ENCODE peak calls at places on chromosomes 4 and X, in seven cellular contexts. O, E, S, B, Y, I and V are unnamed samples.

GRCh38 chr4:88446124-88446523 is 10.8 kb upstream of the HERC5 start:
- DNase-seq in O (no peak), E (no peak), S (no peak), B (no peak), Y (no peak), I (no peak), V (no peak)

GRCh38 chr4:4783847-4784246 is 75.6 kb upstream of the MSX1 start:
- DNase-seq in O (no peak), E (no peak), S (no peak), B (no peak), Y (no peak), I (no peak), V (no peak)

GRCh38 chr4:139403457-139403856 is 50.5 kb upstream of the RAB33B start:
- DNase-seq in O (no peak), E (no peak), S (no peak), B (no peak), Y (no peak), I (no peak), V (peak)

GRCh38 chr4:185903205-185903604 is 91.2 kb upstream of the SORBS2 start:
- DNase-seq in O (no peak), E (no peak), S (no peak), B (no peak), Y (no peak), I (no peak), V (no peak)

GRCh38 chr4:9979101-9979815 is 42.0 kb downstream of the SLC2A9 start:
- DNase-seq in O (peak), E (peak), S (no peak), B (no peak), Y (no peak), I (no peak), V (no peak)

GRCh38 chrX:129781134-129782014 is 1.6 kb downstream of the SASH3 start:
- DNase-seq in O (no peak), E (no peak), S (no peak), B (no peak), Y (peak), I (no peak), V (no peak)

GRCh38 chr4:109118635-109119034 is 183.8 kb downstream of the COL25A1 start:
- DNase-seq in O (no peak), E (no peak), S (no peak), B (no peak), Y (no peak), I (no peak), V (no peak)

GRCh38 chrX:153459976-153460375 is 10.4 kb downstream of the HAUS7 start:
- DNase-seq in O (no peak), E (no peak), S (peak), B (no peak), Y (no peak), I (no peak), V (no peak)

GRCh38 chr4:128660361-128660964 is 149.0 kb upstream of the JADE1 start:
- DNase-seq in O (no peak), E (no peak), S (no peak), B (no peak), Y (no peak), I (no peak), V (no peak)

GRCh38 chrX:155611302-155611701 is 1.4 kb downstream of the TMLHE start:
- DNase-seq in O (no peak), E (no peak), S (no peak), B (no peak), Y (no peak), I (no peak), V (no peak)

GRCh38 chrX:134930501-134930900 is 60.3 kb upstream of the SMIM10 start:
- DNase-seq in O (no peak), E (no peak), S (no peak), B (no peak), Y (no peak), I (no peak), V (no peak)

GRCh38 chr4:164012396-164013027 is 518.0 kb downstream of the TMA16 start:
- DNase-seq in O (peak), E (peak), S (peak), B (peak), Y (no peak), I (no peak), V (peak)

GRCh38 chr4:118729287-118730286 is 44.4 kb downstream of the METTL14 start:
- DNase-seq in O (no peak), E (no peak), S (peak), B (no peak), Y (no peak), I (no peak), V (no peak)

GRCh38 chrX:123648028-123648810 is 84.6 kb downstream of the THOC2 start:
- DNase-seq in O (no peak), E (peak), S (peak), B (no peak), Y (no peak), I (no peak), V (no peak)

DNA sequence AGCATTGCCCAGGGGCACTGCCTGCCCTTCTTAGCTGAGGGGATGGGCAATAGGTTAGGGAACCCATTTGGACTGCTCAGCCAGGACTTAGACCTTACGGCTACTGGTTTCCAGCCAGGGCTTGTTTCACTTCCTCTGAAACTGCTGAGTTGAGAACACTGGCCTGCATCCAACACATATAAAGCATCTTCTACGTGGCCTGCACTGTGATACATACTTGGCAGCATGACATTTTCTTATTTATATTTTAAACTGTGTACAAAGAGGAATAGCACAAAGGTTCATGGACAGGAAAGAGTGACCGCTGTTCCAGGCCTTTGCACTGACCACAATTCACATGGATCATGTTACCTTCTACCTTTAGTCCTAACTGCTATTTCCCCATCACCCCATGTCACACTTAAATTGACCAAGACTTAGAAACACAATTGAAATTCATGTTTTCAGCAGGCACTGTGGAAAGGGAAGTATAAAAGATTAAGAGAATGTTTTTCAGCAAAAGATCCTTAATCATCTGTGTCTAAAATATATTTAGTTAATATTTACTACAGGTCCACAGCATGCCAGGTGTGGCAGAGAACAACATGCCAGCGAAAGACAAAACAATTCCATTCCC is 43.7 kb downstream of the NLGN4X start:
- DNase-seq in O (no peak), E (no peak), S (no peak), B (no peak), Y (no peak), I (no peak), V (no peak)
- TF ChIP-seq JUND in O (no peak), E (no peak), S (no peak), B (no peak), Y (no peak), I (no peak), V (no peak)

GRCh38 chrX:110944793-110945466 is 149.3 kb upstream of the CHRDL1 start:
- DNase-seq in O (peak), E (no peak), S (no peak), B (no peak), Y (no peak), I (no peak), V (no peak)

GRCh38 chrX:110938977-110939732 is 143.5 kb upstream of the CHRDL1 start:
- DNase-seq in O (no peak), E (no peak), S (no peak), B (no peak), Y (no peak), I (no peak), V (no peak)

GRCh38 chrX:110941906-110942305 is 146.3 kb upstream of the CHRDL1 start:
- DNase-seq in O (no peak), E (no peak), S (no peak), B (no peak), Y (no peak), I (no peak), V (no peak)

GRCh38 chrX:110944323-110944761 is 148.7 kb upstream of the CHRDL1 start:
- DNase-seq in O (peak), E (no peak), S (no peak), B (no peak), Y (no peak), I (no peak), V (no peak)
- TF ChIP-seq JUND in O (no peak), E (no peak), S (no peak), B (no peak), Y (no peak), I (no peak), V (no peak)

GRCh38 chr4:38667005-38667771 is 3.2 kb downstream of the KLF3 start:
- DNase-seq in O (peak), E (peak), S (peak), B (peak), Y (no peak), I (peak), V (peak)

GRCh38 chr4:38663021-38663800 is 788 bp upstream of the KLF3 start:
- DNase-seq in O (no peak), E (no peak), S (no peak), B (no peak), Y (no peak), I (no peak), V (no peak)

GRCh38 chr4:38663801-38664703 is at the start of gene KLF3:
- DNase-seq in O (peak), E (no peak), S (peak), B (peak), Y (no peak), I (peak), V (peak)

GRCh38 chr4:38665846-38666490 is 2.0 kb downstream of the KLF3 start:
- DNase-seq in O (no peak), E (no peak), S (no peak), B (no peak), Y (no peak), I (no peak), V (no peak)

DNA sequence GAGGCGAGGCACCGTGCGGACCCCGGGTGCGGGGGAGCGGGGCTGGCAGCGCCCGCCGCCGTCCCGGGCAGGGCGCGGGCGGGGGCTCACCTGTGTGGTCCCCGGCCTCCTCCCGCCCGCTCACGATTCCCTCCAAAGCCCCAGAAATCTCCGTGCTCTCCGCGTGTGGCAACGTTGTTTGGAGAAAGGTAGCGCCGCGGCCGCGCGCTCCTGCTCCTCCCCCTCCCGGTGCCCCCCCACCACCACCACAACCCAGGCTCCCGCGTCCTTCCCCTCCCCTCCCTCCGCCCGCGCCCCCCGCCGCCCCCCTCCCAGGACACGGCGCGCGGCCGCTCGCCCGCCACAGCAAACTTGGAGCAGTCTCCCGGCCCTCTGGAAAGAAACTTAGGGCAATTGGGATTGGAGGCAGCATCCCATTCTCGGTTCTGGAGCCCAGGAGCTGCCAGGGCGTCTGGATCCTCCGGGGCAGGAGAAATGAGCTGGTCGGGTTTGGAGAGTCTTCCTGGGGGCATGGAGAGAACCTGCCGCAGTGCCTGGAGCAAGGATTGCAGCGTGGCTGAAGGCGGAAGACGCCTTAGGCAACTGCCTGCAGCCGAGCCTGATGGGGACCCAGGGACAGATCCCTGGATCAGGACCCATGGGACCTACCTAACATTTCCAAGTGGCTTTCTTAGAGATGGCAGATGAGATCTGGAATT is 854 bp downstream of the KLF3 start:
- DNase-seq in O (peak), E (no peak), S (peak), B (no peak), Y (no peak), I (no peak), V (peak)
- TF ChIP-seq JUND in O (no peak), E (no peak), S (no peak), B (no peak), Y (no peak), I (no peak), V (no peak)

DNA sequence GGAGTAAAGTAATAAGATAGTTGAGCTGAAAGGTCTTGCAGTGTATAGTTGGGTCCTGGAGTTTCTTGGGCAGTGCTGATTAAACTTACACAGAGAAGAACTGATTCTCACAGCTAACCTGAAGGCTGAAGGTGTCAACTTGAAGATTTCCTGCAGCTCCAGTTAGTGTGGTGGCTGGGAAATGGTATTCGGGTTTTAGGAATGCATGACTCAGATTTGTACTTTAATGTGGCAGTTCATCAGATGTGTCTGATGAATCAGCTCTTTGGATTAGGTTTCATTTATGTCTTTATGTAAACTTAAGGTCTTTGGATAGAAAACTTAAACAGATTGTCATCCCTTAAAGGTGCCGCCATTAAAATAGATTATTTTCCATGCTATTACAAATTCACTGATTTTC is 200.0 kb downstream of the IL1RAPL1 start:
- DNase-seq in O (no peak), E (no peak), S (no peak), B (peak), Y (no peak), I (no peak), V (no peak)
- TF ChIP-seq JUND in O (peak), E (no peak), S (no peak), B (peak), Y (no peak), I (no peak), V (no peak)

DNA sequence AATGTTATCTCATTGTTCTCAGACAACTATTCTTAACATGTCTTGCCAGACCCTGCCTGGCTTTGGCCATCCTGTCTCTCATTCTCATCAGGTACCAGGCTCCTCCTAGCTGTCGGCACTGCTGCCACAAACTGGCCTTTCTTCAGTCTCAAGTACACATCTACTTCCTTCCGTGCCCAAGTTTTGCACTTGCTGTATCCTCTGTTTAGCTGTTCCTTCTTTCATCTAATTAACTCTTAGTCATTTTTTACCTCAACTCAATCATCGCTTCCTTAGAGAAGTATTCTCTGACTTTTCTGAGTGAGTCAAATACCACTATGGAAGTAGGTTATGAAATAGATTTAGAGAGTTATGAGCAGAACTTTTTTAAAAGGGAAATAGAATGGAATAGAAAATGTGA is 19.7 kb downstream of the CXCL3 start:
- DNase-seq in O (no peak), E (no peak), S (no peak), B (no peak), Y (no peak), I (no peak), V (no peak)
- TF ChIP-seq JUND in O (no peak), E (no peak), S (no peak), B (no peak), Y (no peak), I (no peak), V (no peak)

DNA sequence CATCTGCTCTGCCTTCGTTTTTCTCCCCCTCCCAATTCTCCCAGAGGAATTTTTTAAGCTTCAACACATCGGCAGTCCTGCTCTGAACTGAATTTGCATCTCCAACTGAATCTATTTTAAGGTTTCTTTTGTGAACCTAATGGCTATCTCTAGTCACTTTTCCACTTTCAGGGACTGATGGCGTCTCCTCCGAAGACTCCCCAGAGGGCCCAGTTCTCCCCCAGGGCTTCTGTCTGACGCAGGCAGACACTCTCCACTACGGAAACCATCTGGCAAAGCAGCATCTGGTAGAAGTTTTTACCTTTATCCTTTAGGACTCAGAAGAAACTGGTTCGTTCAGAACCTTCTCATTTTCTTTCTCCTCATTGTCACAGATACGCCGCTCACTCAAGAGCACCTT is 280.1 kb downstream of the ADGRA3 start:
- DNase-seq in O (no peak), E (no peak), S (no peak), B (no peak), Y (no peak), I (no peak), V (no peak)
- TF ChIP-seq JUND in O (no peak), E (no peak), S (no peak), B (no peak), Y (no peak), I (no peak), V (no peak)

DNA sequence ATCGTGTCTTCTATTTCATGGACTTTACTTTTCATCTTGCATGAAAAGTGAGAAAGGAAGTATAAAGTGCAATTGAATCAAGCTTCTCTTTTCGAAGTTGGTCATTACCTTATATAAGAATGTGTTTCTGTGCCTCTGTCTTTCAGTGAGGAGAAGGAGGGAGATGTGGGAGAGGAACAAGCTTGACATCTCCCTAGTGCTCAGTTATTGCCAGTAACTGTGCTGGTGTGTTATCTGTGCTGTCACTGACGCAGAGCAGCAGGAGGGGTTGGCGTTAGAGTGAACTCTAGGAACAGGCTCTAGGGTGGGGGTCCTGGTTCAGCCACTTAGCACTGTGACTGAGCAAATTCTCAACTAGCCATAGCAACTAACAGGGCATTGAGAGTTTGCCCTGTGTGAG is 34.0 kb upstream of the TBC1D9 start:
- DNase-seq in O (no peak), E (no peak), S (no peak), B (no peak), Y (no peak), I (no peak), V (no peak)
- TF ChIP-seq JUND in O (no peak), E (no peak), S (no peak), B (no peak), Y (no peak), I (no peak), V (no peak)